ENCODE peak calls at places on chromosome 13, in five cellular contexts. X, R, W, Z and E are unnamed samples.

GRCh38 chr13:45872574-45872973 is 21.0 kb upstream of the SIAH3 start:
- DNase-seq in W (no peak), Z (no peak), R (no peak), X (no peak), E (no peak)

GRCh38 chr13:44273991-44274810 is 99.4 kb upstream of the SERP2 start:
- DNase-seq in X (no peak), W (peak), Z (no peak), R (no peak), E (peak)

GRCh38 chr13:81738364-81738763 is 1397.4 kb upstream of the SPRY2 start:
- DNase-seq in W (no peak), R (no peak), Z (peak), X (no peak), E (no peak)

GRCh38 chr13:80473695-80474094 is 132.8 kb upstream of the SPRY2 start:
- DNase-seq in Z (peak), X (no peak), R (no peak), W (no peak), E (no peak)

GRCh38 chr13:51361111-51361510 is 21.6 kb downstream of the SERPINE3 start:
- DNase-seq in R (no peak), W (no peak), Z (peak), X (no peak), E (no peak)

GRCh38 chr13:24050292-24050711 is 110.2 kb upstream of the SPATA13 start:
- DNase-seq in W (no peak), R (no peak), Z (peak), X (peak), E (no peak)

GRCh38 chr13:79307866-79308298 is 98.2 kb downstream of the RBM26 start:
- DNase-seq in X (peak), Z (peak), W (no peak), R (no peak), E (no peak)

GRCh38 chr13:30763786-30764440 is 28.6 kb downstream of the ALOX5AP start:
- DNase-seq in R (no peak), W (no peak), X (no peak), Z (peak), E (no peak)

GRCh38 chr13:21047591-21048282 is 13.6 kb downstream of the LATS2 start:
- DNase-seq in X (no peak), Z (no peak), W (no peak), R (no peak), E (no peak)

GRCh38 chr13:88384542-88384941 is 713.4 kb downstream of the SLITRK5 start:
- DNase-seq in W (no peak), Z (no peak), X (no peak), R (no peak), E (no peak)

GRCh38 chr13:23845309-23845708 is 43.9 kb downstream of the MIPEP start:
- DNase-seq in Z (no peak), X (no peak), R (no peak), W (no peak), E (no peak)

GRCh38 chr13:50910483-50910805 is 853 bp downstream of the RNASEH2B start:
- DNase-seq in W (no peak), Z (peak), X (no peak), R (peak), E (no peak)

GRCh38 chr13:96422002-96422401 is 332.1 kb downstream of the HS6ST3 start:
- DNase-seq in R (no peak), Z (no peak), W (no peak), X (no peak), E (no peak)

GRCh38 chr13:48853381-48854102 is 122.2 kb upstream of the FNDC3A start:
- DNase-seq in R (no peak), W (no peak), X (no peak), Z (peak), E (no peak)

GRCh38 chr13:23386533-23386932 is 47.0 kb downstream of the SACS start:
- DNase-seq in X (no peak), R (no peak), Z (no peak), W (no peak), E (no peak)

DNA sequence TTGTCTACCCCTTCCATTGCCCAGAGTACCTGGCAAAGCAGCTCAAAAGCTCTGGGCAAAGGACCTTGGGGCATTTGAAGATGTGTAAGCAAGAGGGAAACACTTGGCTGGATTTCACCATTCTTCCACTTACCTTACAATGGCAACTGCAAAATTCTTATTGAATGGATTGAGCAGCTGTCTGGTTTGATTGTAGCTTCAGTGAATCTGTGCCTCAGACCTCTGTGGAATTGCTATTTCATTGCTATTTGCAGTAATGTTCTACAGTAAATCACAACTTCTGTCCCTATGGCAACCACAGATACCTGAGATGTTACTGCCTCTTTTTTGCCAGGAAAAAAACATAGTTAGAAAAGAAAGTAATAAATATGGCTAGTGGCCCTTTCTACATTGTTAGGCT is 519.6 kb downstream of the SUCLA2 start:
- DNase-seq in W (no peak), R (no peak), X (no peak), Z (peak), E (no peak)
- TF ChIP-seq CTCF in W (no peak), R (no peak), X (no peak), Z (no peak), E (no peak)

GRCh38 chr13:93991569-93991968 is 487.9 kb downstream of the DCT start:
- DNase-seq in Z (no peak), R (no peak), W (no peak), X (no peak), E (no peak)
- TF ChIP-seq CTCF in Z (no peak), R (no peak), W (no peak), X (no peak), E (no peak)

GRCh38 chr13:26624572-26624971 is 67.1 kb downstream of the WASF3 start:
- DNase-seq in W (no peak), Z (no peak), X (no peak), R (no peak), E (no peak)

GRCh38 chr13:26623125-26623524 is 65.6 kb downstream of the WASF3 start:
- DNase-seq in W (no peak), Z (no peak), R (no peak), X (no peak), E (no peak)

GRCh38 chr13:26629260-26629659 is 71.8 kb downstream of the WASF3 start:
- DNase-seq in X (no peak), R (no peak), W (no peak), Z (no peak), E (no peak)

GRCh38 chr13:26628706-26629105 is 71.2 kb downstream of the WASF3 start:
- DNase-seq in X (no peak), W (no peak), Z (peak), R (no peak), E (no peak)
- TF ChIP-seq CTCF in X (no peak), W (peak), Z (peak), R (no peak), E (no peak)

GRCh38 chr13:99386911-99387788 is 80.0 kb upstream of the GPR183 start:
- DNase-seq in Z (no peak), W (peak), R (peak), X (peak), E (peak)
- TF ChIP-seq CTCF in Z (peak), W (peak), R (peak), X (peak), E (peak)

DNA sequence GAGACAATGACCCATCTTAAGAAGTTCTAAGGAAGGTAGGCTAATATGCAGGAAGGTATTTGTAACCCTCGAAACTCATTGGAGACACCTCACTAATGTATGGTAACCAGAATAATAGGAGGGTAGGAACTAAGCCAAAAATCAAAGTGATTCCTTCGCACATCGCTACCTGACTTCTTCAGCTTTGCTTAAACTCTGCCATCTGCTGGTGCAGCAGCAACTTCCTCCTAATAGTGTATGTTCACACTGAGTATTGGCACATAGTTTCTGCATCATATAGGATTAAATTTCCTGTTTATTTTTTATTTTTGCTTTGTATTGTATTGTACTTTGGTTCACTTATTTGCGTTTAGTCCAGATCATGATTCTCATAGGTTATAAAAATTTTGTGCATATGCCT is 676.2 kb downstream of the GPC5 start:
- DNase-seq in R (peak), X (no peak), Z (no peak), W (peak), E (peak)
- TF ChIP-seq CTCF in R (no peak), X (no peak), Z (peak), W (peak), E (peak)

DNA sequence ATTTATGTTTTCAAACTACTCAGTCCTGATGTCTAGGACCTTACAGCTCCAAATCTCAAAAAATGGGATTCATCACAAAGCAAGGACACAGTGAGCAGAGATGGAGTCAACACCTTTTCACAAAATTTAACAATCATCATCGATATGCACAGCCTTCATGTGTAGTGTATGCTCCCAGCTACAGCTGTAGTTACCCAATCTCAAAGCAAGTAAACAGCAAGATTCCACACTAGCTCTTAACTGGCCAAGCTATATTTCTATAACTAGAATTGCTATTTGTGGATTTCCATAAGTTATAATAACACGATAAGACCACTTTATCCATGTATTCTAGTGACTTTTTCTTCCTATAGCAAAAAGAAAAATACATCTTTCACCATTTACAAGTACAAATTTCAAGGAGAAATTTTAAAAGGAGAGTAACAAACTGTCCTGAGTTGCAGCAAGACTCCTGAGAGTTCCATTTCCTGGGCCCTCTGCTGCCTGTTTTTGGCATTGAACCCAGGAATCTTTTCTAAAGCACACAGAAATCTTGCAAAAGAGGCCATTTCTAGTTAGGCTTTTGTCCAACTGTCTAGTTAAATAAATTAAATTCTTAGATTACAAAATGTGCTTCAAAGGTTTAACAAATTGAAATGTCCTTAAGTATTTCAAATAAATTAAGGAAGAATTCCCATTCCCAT is 460.6 kb downstream of the FGF14 start:
- DNase-seq in X (no peak), R (no peak), W (no peak), Z (peak), E (no peak)
- TF ChIP-seq CTCF in X (no peak), R (no peak), W (no peak), Z (peak), E (no peak)

DNA sequence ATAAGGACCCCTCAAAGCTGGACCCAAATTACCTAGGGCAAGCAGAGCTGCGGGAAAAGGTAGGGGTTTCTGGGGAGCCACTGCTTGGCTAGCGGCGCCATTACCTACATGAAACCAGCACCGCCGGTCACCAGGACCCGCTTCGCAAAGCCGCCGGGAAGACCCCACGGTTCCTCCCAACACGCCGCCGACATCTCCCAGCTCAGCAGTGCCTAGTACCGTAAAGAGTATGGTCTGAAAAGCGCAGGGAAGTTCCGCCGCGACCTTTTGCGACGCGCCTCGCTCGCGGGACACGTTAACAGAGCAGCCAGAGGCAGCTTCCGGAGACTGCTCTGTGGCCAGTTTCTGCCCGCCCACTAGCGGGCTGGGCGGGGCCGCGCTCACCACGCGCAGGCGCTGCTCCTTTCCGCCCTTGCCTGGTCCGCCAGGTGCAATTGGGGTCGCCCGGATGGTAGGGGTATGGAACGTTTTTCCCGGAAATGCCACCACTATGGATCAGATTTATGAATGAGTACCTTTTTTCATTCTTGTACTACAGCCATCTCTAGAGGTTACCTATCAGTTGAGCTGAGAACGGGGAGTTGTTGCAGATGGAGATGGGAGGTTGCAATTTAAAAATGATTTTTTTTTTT is at the start of gene TGDS:
- DNase-seq in X (peak), R (peak), W (peak), Z (peak), E (peak)
- TF ChIP-seq CTCF in X (no peak), R (no peak), W (no peak), Z (no peak), E (no peak)